ENCODE peak calls at places on chromosomes 12 and 14, in nine cellular contexts. One of them, this sample, is unnamed.

GRCh38 chr12:94099191-94099983 is 49.0 kb upstream of the PLXNC1 start:
- DNase-seq in hepatocyte: no peak
- DNase-seq in LoVo: no peak
- DNase-seq in neural crest cell: no peak
- DNase-seq in pulmonary artery endothelial cell: no peak
- DNase-seq in MCF 10A: peak
- DNase-seq in pancreas: no peak
- DNase-seq in mucosa of descending colon: no peak
- DNase-seq in occipital lobe: no peak
- DNase-seq in this sample: no peak

GRCh38 chr12:95859344-95859816 is 628 bp downstream of the SNRPF start:
- DNase-seq in mucosa of descending colon: no peak
- DNase-seq in MCF 10A: peak
- DNase-seq in neural crest cell: no peak
- DNase-seq in pulmonary artery endothelial cell: no peak
- DNase-seq in occipital lobe: no peak
- DNase-seq in hepatocyte: peak
- DNase-seq in pancreas: no peak
- DNase-seq in LoVo: peak
- DNase-seq in this sample: no peak

GRCh38 chr14:92380131-92380530 is 57.2 kb downstream of the SLC24A4 start:
- DNase-seq in pulmonary artery endothelial cell: no peak
- DNase-seq in mucosa of descending colon: no peak
- DNase-seq in hepatocyte: no peak
- DNase-seq in occipital lobe: no peak
- DNase-seq in neural crest cell: no peak
- DNase-seq in MCF 10A: no peak
- DNase-seq in pancreas: no peak
- DNase-seq in LoVo: no peak
- DNase-seq in this sample: no peak

GRCh38 chr14:91885837-91886236 is 18.5 kb upstream of the TC2N start:
- DNase-seq in MCF 10A: no peak
- DNase-seq in pulmonary artery endothelial cell: no peak
- DNase-seq in LoVo: no peak
- DNase-seq in neural crest cell: no peak
- DNase-seq in occipital lobe: no peak
- DNase-seq in mucosa of descending colon: no peak
- DNase-seq in hepatocyte: no peak
- DNase-seq in pancreas: no peak
- DNase-seq in this sample: no peak

GRCh38 chr12:51959211-51959610 is 7.7 kb downstream of the ACVR1B start:
- DNase-seq in occipital lobe: no peak
- DNase-seq in pulmonary artery endothelial cell: no peak
- DNase-seq in MCF 10A: no peak
- DNase-seq in hepatocyte: no peak
- DNase-seq in neural crest cell: no peak
- DNase-seq in mucosa of descending colon: peak
- DNase-seq in pancreas: no peak
- DNase-seq in LoVo: no peak
- DNase-seq in this sample: no peak

GRCh38 chr14:74516451-74517155 is 23.0 kb downstream of the ISCA2 start:
- DNase-seq in occipital lobe: no peak
- DNase-seq in LoVo: no peak
- DNase-seq in MCF 10A: no peak
- DNase-seq in neural crest cell: no peak
- DNase-seq in pulmonary artery endothelial cell: no peak
- DNase-seq in hepatocyte: peak
- DNase-seq in pancreas: no peak
- DNase-seq in mucosa of descending colon: no peak
- DNase-seq in this sample: no peak

GRCh38 chr12:93812616-93813015 is 135.4 kb downstream of the CRADD start:
- DNase-seq in LoVo: no peak
- DNase-seq in mucosa of descending colon: no peak
- DNase-seq in pancreas: no peak
- DNase-seq in MCF 10A: no peak
- DNase-seq in pulmonary artery endothelial cell: no peak
- DNase-seq in neural crest cell: no peak
- DNase-seq in occipital lobe: no peak
- DNase-seq in hepatocyte: no peak
- DNase-seq in this sample: no peak

GRCh38 chr12:120762093-120762492 is 36.5 kb downstream of the ACADS start:
- DNase-seq in mucosa of descending colon: no peak
- DNase-seq in pulmonary artery endothelial cell: no peak
- DNase-seq in LoVo: no peak
- DNase-seq in neural crest cell: no peak
- DNase-seq in MCF 10A: no peak
- DNase-seq in occipital lobe: no peak
- DNase-seq in hepatocyte: no peak
- DNase-seq in pancreas: no peak
- DNase-seq in this sample: no peak

GRCh38 chr12:24993756-24994155 is 44.9 kb upstream of the BCAT1 start:
- DNase-seq in occipital lobe: no peak
- DNase-seq in LoVo: no peak
- DNase-seq in mucosa of descending colon: no peak
- DNase-seq in neural crest cell: no peak
- DNase-seq in pancreas: no peak
- DNase-seq in hepatocyte: no peak
- DNase-seq in pulmonary artery endothelial cell: no peak
- DNase-seq in MCF 10A: no peak
- DNase-seq in this sample: no peak

GRCh38 chr12:79344855-79345840 is 345.6 kb downstream of the PAWR start:
- DNase-seq in LoVo: peak
- DNase-seq in pancreas: no peak
- DNase-seq in hepatocyte: peak
- DNase-seq in MCF 10A: peak
- DNase-seq in neural crest cell: peak
- DNase-seq in mucosa of descending colon: peak
- DNase-seq in occipital lobe: no peak
- DNase-seq in pulmonary artery endothelial cell: no peak
- DNase-seq in this sample: peak

GRCh38 chr14:104316121-104316722 is 177.8 kb downstream of the KIF26A start:
- DNase-seq in MCF 10A: no peak
- DNase-seq in neural crest cell: no peak
- DNase-seq in pulmonary artery endothelial cell: no peak
- DNase-seq in hepatocyte: no peak
- DNase-seq in LoVo: no peak
- DNase-seq in mucosa of descending colon: peak
- DNase-seq in occipital lobe: no peak
- DNase-seq in pancreas: no peak
- DNase-seq in this sample: no peak

GRCh38 chr12:79844693-79845092 is 90.2 kb downstream of the PPP1R12A start:
- DNase-seq in pancreas: no peak
- DNase-seq in neural crest cell: no peak
- DNase-seq in pulmonary artery endothelial cell: peak
- DNase-seq in hepatocyte: peak
- DNase-seq in occipital lobe: no peak
- DNase-seq in LoVo: no peak
- DNase-seq in mucosa of descending colon: no peak
- DNase-seq in MCF 10A: peak
- DNase-seq in this sample: no peak

GRCh38 chr12:62713723-62714122 is 221.2 kb downstream of the PPM1H start:
- DNase-seq in MCF 10A: no peak
- DNase-seq in mucosa of descending colon: no peak
- DNase-seq in hepatocyte: no peak
- DNase-seq in pulmonary artery endothelial cell: no peak
- DNase-seq in LoVo: no peak
- DNase-seq in pancreas: no peak
- DNase-seq in occipital lobe: no peak
- DNase-seq in neural crest cell: no peak
- DNase-seq in this sample: no peak

GRCh38 chr14:28243600-28243999 is 523.0 kb upstream of the FOXG1 start:
- DNase-seq in hepatocyte: no peak
- DNase-seq in neural crest cell: no peak
- DNase-seq in pulmonary artery endothelial cell: no peak
- DNase-seq in mucosa of descending colon: no peak
- DNase-seq in occipital lobe: no peak
- DNase-seq in LoVo: no peak
- DNase-seq in MCF 10A: peak
- DNase-seq in pancreas: no peak
- DNase-seq in this sample: no peak

GRCh38 chr12:113980537-113981337 is 14.6 kb upstream of the RBM19 start:
- DNase-seq in occipital lobe: peak
- DNase-seq in hepatocyte: peak
- DNase-seq in MCF 10A: peak
- DNase-seq in mucosa of descending colon: peak
- DNase-seq in LoVo: peak
- DNase-seq in pulmonary artery endothelial cell: peak
- DNase-seq in pancreas: peak
- DNase-seq in neural crest cell: peak
- DNase-seq in this sample: no peak

GRCh38 chr12:33817713-33818112 is 204.6 kb upstream of the ALG10 start:
- DNase-seq in mucosa of descending colon: no peak
- DNase-seq in neural crest cell: no peak
- DNase-seq in LoVo: no peak
- DNase-seq in hepatocyte: no peak
- DNase-seq in MCF 10A: no peak
- DNase-seq in occipital lobe: no peak
- DNase-seq in pancreas: no peak
- DNase-seq in pulmonary artery endothelial cell: no peak
- DNase-seq in this sample: no peak

GRCh38 chr14:55352201-55352600 is 59.4 kb downstream of the ATG14 start:
- DNase-seq in mucosa of descending colon: no peak
- DNase-seq in pulmonary artery endothelial cell: no peak
- DNase-seq in pancreas: no peak
- DNase-seq in occipital lobe: no peak
- DNase-seq in LoVo: no peak
- DNase-seq in hepatocyte: no peak
- DNase-seq in MCF 10A: no peak
- DNase-seq in neural crest cell: no peak
- DNase-seq in this sample: no peak

GRCh38 chr12:4148418-4149056 is 125.0 kb upstream of the CCND2 start:
- DNase-seq in pulmonary artery endothelial cell: no peak
- DNase-seq in mucosa of descending colon: peak
- DNase-seq in pancreas: no peak
- DNase-seq in LoVo: no peak
- DNase-seq in occipital lobe: no peak
- DNase-seq in neural crest cell: no peak
- DNase-seq in hepatocyte: no peak
- DNase-seq in MCF 10A: peak
- DNase-seq in this sample: no peak